ENCODE peak calls at places on chromosome 16, in seven cellular contexts. C is LNCaP clone FGC, F is hepatocyte, W is neural progenitor cell, V is choroid plexus epithelial cell, B is K562, S is fibroblast of the aortic adventitia. Z is an unnamed sample.

GRCh38 chr16:89020068-89020924 is 43.3 kb upstream of the CBFA2T3 start:
- DNase-seq in C (no peak), F (no peak), W (no peak), V (no peak), B (peak), S (no peak), Z (no peak)

GRCh38 chr16:81394966-81395655 is 49.5 kb upstream of the CMIP start:
- DNase-seq in C (no peak), F (no peak), W (no peak), V (no peak), B (no peak), S (peak), Z (no peak)

GRCh38 chr16:65068151-65068740 is 53.6 kb downstream of the CDH11 start:
- DNase-seq in C (no peak), F (no peak), W (no peak), V (peak), B (no peak), S (peak), Z (no peak)

GRCh38 chr16:57479422-57480126 is 6.7 kb downstream of the DOK4 start:
- DNase-seq in C (no peak), F (peak), W (peak), V (peak), B (no peak), S (peak), Z (peak)

GRCh38 chr16:30348929-30349328 is 6.2 kb downstream of the CD2BP2 start:
- DNase-seq in C (no peak), F (no peak), W (no peak), V (no peak), B (no peak), S (no peak), Z (no peak)

GRCh38 chr16:57411362-57411976 is 6.9 kb downstream of the CCL17 start:
- DNase-seq in C (no peak), F (no peak), W (no peak), V (no peak), B (no peak), S (no peak), Z (no peak)

GRCh38 chr16:88558457-88559442 is 11.5 kb upstream of the ZC3H18 start:
- DNase-seq in C (peak), F (peak), W (peak), V (peak), B (peak), S (peak), Z (no peak)

GRCh38 chr16:52069866-52070265 is 477.1 kb downstream of the TOX3 start:
- DNase-seq in C (peak), F (peak), W (peak), V (peak), B (no peak), S (no peak), Z (no peak)

GRCh38 chr16:88846088-88846487 is 10.7 kb downstream of the GALNS start:
- DNase-seq in C (no peak), F (no peak), W (no peak), V (peak), B (peak), S (no peak), Z (no peak)

GRCh38 chr16:6446370-6446769 is 886.3 kb upstream of the RBFOX1 start:
- DNase-seq in C (peak), F (no peak), W (no peak), V (no peak), B (no peak), S (no peak), Z (no peak)

GRCh38 chr16:10862432-10862831 is 14.6 kb upstream of the CIITA start:
- DNase-seq in C (no peak), F (no peak), W (no peak), V (peak), B (no peak), S (peak), Z (no peak)

GRCh38 chr16:6684076-6684673 is 648.5 kb upstream of the RBFOX1 start:
- DNase-seq in C (no peak), F (peak), W (peak), V (peak), B (peak), S (no peak), Z (no peak)

GRCh38 chr16:72886366-72886974 is 161.5 kb downstream of the ZFHX3 start:
- DNase-seq in C (no peak), F (no peak), W (no peak), V (no peak), B (no peak), S (no peak), Z (no peak)

GRCh38 chr16:67667817-67668494 is 1.3 kb downstream of the C16orf86 start:
- DNase-seq in C (peak), F (peak), W (peak), V (peak), B (peak), S (peak), Z (peak)
- H3K4me3 ChIP-seq in C (peak), F (no peak), W (no peak), V (peak), B (no peak), S (no peak), Z (no peak)

GRCh38 chr16:1346422-1347285 is 5.0 kb downstream of the TSR3 start:
- DNase-seq in C (no peak), F (no peak), W (no peak), V (no peak), B (no peak), S (no peak), Z (no peak)
- TF ChIP-seq CTCF in C (peak), F (no peak), W (peak), V (peak), B (peak), S (peak), Z (no peak)

GRCh38 chr16:59783191-59783590 is 1049.1 kb upstream of the GOT2 start:
- DNase-seq in C (no peak), F (no peak), W (no peak), V (no peak), B (no peak), S (no peak), Z (no peak)
- H3K4me3 ChIP-seq in C (no peak), F (no peak), W (no peak), V (no peak), B (no peak), S (no peak), Z (no peak)

GRCh38 chr16:8868272-8869211 is at the start of gene CARHSP1:
- DNase-seq in C (peak), F (peak), W (peak), V (peak), B (peak), S (peak), Z (peak)

GRCh38 chr16:8874388-8874787 is 5.6 kb upstream of the CARHSP1 start:
- DNase-seq in C (no peak), F (peak), W (no peak), V (no peak), B (no peak), S (peak), Z (no peak)

GRCh38 chr16:8872071-8872470 is 3.3 kb upstream of the CARHSP1 start:
- DNase-seq in C (no peak), F (no peak), W (no peak), V (no peak), B (no peak), S (no peak), Z (no peak)

GRCh38 chr16:8869212-8869987 is 594 bp upstream of the CARHSP1 start:
- DNase-seq in C (no peak), F (peak), W (peak), V (no peak), B (peak), S (no peak), Z (no peak)

GRCh38 chr16:8872967-8873865 is 4.4 kb upstream of the CARHSP1 start:
- DNase-seq in C (no peak), F (no peak), W (no peak), V (no peak), B (no peak), S (no peak), Z (no peak)
- TF ChIP-seq CTCF in C (peak), F (no peak), W (no peak), V (peak), B (peak), S (peak), Z (peak)

DNA sequence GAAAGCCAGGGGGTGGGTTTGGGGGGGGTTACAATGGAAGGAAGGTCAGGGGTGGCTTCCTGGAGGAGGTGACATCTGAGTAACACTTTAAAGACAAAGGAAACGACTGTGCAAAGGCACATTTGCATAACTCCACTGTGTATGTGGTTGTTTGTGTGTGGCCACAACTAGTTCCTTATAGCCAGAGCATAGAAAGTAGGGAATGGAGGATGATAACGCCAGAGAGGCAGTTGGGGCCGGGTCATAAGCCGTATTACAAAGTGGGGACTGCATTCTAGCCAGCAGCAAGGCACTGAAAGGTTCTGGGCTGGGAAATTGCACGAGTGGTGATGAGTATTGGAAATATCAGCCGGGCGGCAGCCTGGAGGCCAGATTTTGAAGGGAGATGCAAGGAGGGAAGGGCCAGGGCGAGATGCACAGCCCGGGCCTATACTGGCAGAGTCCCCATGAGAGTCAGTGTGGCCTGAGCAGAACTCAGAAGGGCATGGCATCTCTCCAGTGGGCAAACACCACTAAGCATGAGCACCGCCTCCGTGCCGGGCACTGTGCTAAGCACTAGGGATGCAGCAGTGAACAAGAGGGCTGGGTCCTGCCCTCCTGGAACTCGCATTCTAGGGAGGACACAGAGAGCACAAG is 33.6 kb downstream of the TK2 start:
- DNase-seq in C (no peak), F (no peak), W (no peak), V (no peak), B (no peak), S (no peak), Z (no peak)
- H3K4me3 ChIP-seq in C (no peak), F (no peak), W (no peak), V (no peak), B (no peak), S (no peak), Z (no peak)

GRCh38 chr16:50464325-50465290 is 83.6 kb upstream of the NKD1 start:
- DNase-seq in C (no peak), F (no peak), W (no peak), V (no peak), B (no peak), S (no peak), Z (no peak)
- TF ChIP-seq CTCF in C (no peak), F (no peak), W (peak), V (peak), B (no peak), S (no peak), Z (no peak)

GRCh38 chr16:1152651-1153259 is at the start of gene CACNA1H:
- DNase-seq in C (no peak), F (peak), W (peak), V (no peak), B (peak), S (no peak), Z (no peak)
- H3K4me3 ChIP-seq in C (peak), F (peak), W (peak), V (peak), B (peak), S (no peak), Z (peak)

DNA sequence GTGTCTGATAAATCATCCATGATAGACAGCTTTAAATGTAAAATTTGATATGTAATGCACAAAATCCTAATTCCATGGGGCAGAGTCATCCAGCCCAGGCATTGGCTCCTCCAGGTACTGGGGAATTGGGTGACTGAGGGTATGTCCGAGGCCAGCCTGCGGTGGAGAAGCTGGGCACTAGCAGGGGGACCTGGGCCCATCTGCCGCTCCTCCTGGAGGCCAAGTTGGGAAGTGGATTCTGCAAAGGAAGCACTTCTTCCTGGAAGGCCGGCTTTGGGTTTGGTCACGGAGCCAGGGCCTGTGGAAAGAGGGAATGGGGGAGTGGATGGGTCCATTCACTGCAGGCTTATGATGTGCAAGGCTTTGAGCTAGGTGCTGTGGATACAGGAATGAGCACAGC is 85.8 kb downstream of the GNAO1 start:
- DNase-seq in C (no peak), F (peak), W (peak), V (no peak), B (no peak), S (no peak), Z (no peak)
- TF ChIP-seq CTCF in C (no peak), F (no peak), W (peak), V (peak), B (peak), S (peak), Z (peak)

DNA sequence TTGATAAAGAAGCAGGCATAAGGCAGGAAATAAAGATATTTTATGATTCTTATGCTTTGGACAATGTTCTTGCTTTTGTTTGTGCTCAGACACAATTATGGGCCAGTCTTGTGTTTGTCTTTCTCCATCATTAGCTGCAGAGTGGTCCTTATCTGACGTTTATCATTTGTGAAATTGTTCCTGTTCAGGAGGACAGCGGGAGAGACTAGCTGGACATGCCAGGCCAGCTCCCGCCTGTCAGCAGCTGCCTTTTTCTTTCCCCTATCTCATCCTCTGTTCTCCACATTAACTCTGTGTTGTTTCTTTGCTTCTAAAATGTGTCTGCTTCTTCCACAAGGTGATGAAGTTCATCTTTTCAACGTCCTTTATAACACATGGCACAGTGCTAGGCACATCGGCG is 333.5 kb downstream of the NPIPA8 start:
- DNase-seq in C (no peak), F (no peak), W (no peak), V (no peak), B (no peak), S (no peak), Z (no peak)
- H3K4me3 ChIP-seq in C (no peak), F (no peak), W (no peak), V (no peak), B (no peak), S (no peak), Z (no peak)